ENCODE peak calls at places on chromosomes 4 and X, in four cellular contexts. One of them, this sample, is unnamed. For H3K36me3, the result is how much of the 10 kb centered on the place peaks cover.

GRCh38 chrX:41828821-41829220 is 94.5 kb downstream of the CASK start:
- DNase-seq in ovary: no peak
- DNase-seq in thyroid gland: no peak
- DNase-seq in lower lobe of right lung: no peak
- DNase-seq in this sample: no peak

GRCh38 chr4:162682651-162683050 is 484.0 kb downstream of the NAF1 start:
- DNase-seq in ovary: no peak
- DNase-seq in thyroid gland: no peak
- DNase-seq in lower lobe of right lung: no peak
- DNase-seq in this sample: no peak

GRCh38 chrX:68822641-68823410 is 6.0 kb upstream of the EFNB1 start:
- DNase-seq in lower lobe of right lung: no peak
- DNase-seq in ovary: peak
- DNase-seq in thyroid gland: peak
- DNase-seq in this sample: peak

GRCh38 chrX:109855501-109855900 is 122.4 kb upstream of the ACSL4 start:
- DNase-seq in thyroid gland: no peak
- DNase-seq in ovary: no peak
- DNase-seq in lower lobe of right lung: no peak
- DNase-seq in this sample: no peak

GRCh38 chr4:184237612-184238011 is 19.9 kb upstream of the ENPP6 start:
- DNase-seq in thyroid gland: no peak
- DNase-seq in lower lobe of right lung: no peak
- DNase-seq in ovary: no peak
- DNase-seq in this sample: no peak

GRCh38 chr4:113248320-113248719 is 198.9 kb downstream of the ANK2 start:
- DNase-seq in ovary: no peak
- DNase-seq in thyroid gland: no peak
- DNase-seq in lower lobe of right lung: no peak
- DNase-seq in this sample: no peak

GRCh38 chrX:115344885-115345653 is 55.6 kb downstream of the LUZP4 start:
- DNase-seq in ovary: peak
- DNase-seq in lower lobe of right lung: peak
- DNase-seq in thyroid gland: peak
- DNase-seq in this sample: peak

GRCh38 chr4:172982151-172982590 is 186.4 kb upstream of the GALNT7 start:
- DNase-seq in ovary: no peak
- DNase-seq in thyroid gland: peak
- DNase-seq in lower lobe of right lung: no peak
- DNase-seq in this sample: no peak

GRCh38 chrX:151982217-151982616 is 7.7 kb upstream of the GABRE start:
- DNase-seq in thyroid gland: no peak
- DNase-seq in ovary: no peak
- DNase-seq in lower lobe of right lung: no peak
- DNase-seq in this sample: no peak

GRCh38 chrX:150364347-150365050 is 1.4 kb downstream of the MAMLD1 start:
- DNase-seq in ovary: peak
- DNase-seq in lower lobe of right lung: peak
- DNase-seq in thyroid gland: peak
- DNase-seq in this sample: peak

GRCh38 chrX:9339603-9340569 is 125.0 kb upstream of the TBL1X start:
- DNase-seq in ovary: peak
- DNase-seq in thyroid gland: no peak
- DNase-seq in lower lobe of right lung: no peak
- DNase-seq in this sample: peak

GRCh38 chrX:133444196-133444595 is 28.9 kb upstream of the GPC4 start:
- DNase-seq in ovary: no peak
- DNase-seq in thyroid gland: no peak
- DNase-seq in lower lobe of right lung: no peak
- DNase-seq in this sample: no peak

GRCh38 chr4:168859100-168859499 is 151.0 kb downstream of the CBR4 start:
- DNase-seq in lower lobe of right lung: no peak
- DNase-seq in thyroid gland: no peak
- DNase-seq in ovary: no peak
- DNase-seq in this sample: no peak
- H3K36me3 ChIP-seq in lower lobe of right lung: under half
- H3K36me3 ChIP-seq in thyroid gland: under half
- H3K36me3 ChIP-seq in ovary: under half
- H3K36me3 ChIP-seq in this sample: under half

GRCh38 chr4:8321220-8321619 is 51.7 kb downstream of the HTRA3 start:
- DNase-seq in lower lobe of right lung: no peak
- DNase-seq in thyroid gland: no peak
- DNase-seq in ovary: no peak
- DNase-seq in this sample: no peak
- H3K27ac ChIP-seq in lower lobe of right lung: no peak
- H3K27ac ChIP-seq in thyroid gland: no peak
- H3K27ac ChIP-seq in ovary: no peak
- H3K27ac ChIP-seq in this sample: no peak

GRCh38 chr4:139984459-139984858 is 169.5 kb downstream of the MAML3 start:
- DNase-seq in lower lobe of right lung: no peak
- DNase-seq in ovary: no peak
- DNase-seq in thyroid gland: no peak
- DNase-seq in this sample: no peak
- TF ChIP-seq CTCF in lower lobe of right lung: no peak
- TF ChIP-seq CTCF in ovary: no peak
- TF ChIP-seq CTCF in thyroid gland: no peak
- TF ChIP-seq CTCF in this sample: no peak

GRCh38 chr4:109607976-109608375 is 47.9 kb downstream of the MCUB start:
- DNase-seq in ovary: no peak
- DNase-seq in lower lobe of right lung: no peak
- DNase-seq in thyroid gland: no peak
- DNase-seq in this sample: no peak
- H3K36me3 ChIP-seq in ovary: under half
- H3K36me3 ChIP-seq in lower lobe of right lung: under half
- H3K36me3 ChIP-seq in thyroid gland: under half
- H3K36me3 ChIP-seq in this sample: under half

GRCh38 chr4:8101213-8101781 is 57.3 kb downstream of the ABLIM2 start:
- DNase-seq in ovary: peak
- DNase-seq in thyroid gland: no peak
- DNase-seq in lower lobe of right lung: peak
- DNase-seq in this sample: peak

GRCh38 chr4:8102831-8103230 is 55.8 kb downstream of the ABLIM2 start:
- DNase-seq in lower lobe of right lung: no peak
- DNase-seq in ovary: no peak
- DNase-seq in thyroid gland: no peak
- DNase-seq in this sample: no peak

GRCh38 chr4:8099981-8100464 is 58.6 kb downstream of the ABLIM2 start:
- DNase-seq in lower lobe of right lung: no peak
- DNase-seq in thyroid gland: no peak
- DNase-seq in ovary: peak
- DNase-seq in this sample: peak

GRCh38 chr4:8101796-8102355 is 56.7 kb downstream of the ABLIM2 start:
- DNase-seq in thyroid gland: no peak
- DNase-seq in lower lobe of right lung: no peak
- DNase-seq in ovary: no peak
- DNase-seq in this sample: no peak

DNA sequence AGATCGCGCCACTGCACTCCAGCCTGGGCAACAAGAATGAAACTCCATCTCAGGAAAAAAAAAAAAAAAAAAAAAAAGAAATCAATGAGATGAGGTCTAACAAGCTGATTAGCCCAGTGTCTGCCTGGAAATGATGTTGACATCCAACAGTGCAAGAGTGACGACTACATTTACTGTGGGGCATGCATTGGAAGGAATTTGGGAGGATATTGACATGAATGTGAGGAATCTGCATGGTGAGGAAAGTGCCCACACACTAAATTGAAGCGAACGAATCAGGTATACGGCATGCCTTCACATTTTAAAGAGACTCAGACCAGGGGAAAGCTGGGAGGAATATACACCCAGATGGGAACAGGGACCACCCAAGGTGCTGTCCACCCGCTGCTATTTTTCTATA is 57.9 kb downstream of the ABLIM2 start:
- DNase-seq in lower lobe of right lung: no peak
- DNase-seq in ovary: no peak
- DNase-seq in thyroid gland: no peak
- DNase-seq in this sample: no peak
- H3K27ac ChIP-seq in lower lobe of right lung: no peak
- H3K27ac ChIP-seq in ovary: no peak
- H3K27ac ChIP-seq in thyroid gland: no peak
- H3K27ac ChIP-seq in this sample: no peak

DNA sequence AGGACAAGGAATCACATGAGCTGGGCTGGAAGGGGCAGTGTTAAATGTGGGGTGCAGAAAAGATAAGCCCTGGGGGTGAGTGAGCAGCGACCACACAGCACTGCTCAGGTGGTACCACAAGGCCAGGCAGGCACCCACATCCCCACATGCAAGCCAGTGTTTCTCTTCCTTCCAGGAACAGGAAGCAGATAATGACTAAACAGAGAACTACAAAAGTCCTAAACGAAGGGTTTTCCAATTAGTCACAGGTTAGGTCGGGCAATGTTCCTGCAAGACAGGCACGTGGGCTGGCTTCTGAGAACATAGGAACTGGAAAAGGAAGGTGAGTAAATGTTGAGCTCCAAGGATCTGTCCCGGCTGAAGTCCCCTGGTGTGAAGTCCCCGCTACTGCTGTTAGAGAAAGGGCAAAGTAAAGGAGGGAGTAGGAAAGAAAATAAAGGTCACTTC is 19.5 kb downstream of the RELL1 start:
- DNase-seq in thyroid gland: peak
- DNase-seq in ovary: no peak
- DNase-seq in lower lobe of right lung: no peak
- DNase-seq in this sample: peak
- TF ChIP-seq CTCF in thyroid gland: no peak
- TF ChIP-seq CTCF in ovary: no peak
- TF ChIP-seq CTCF in lower lobe of right lung: no peak
- TF ChIP-seq CTCF in this sample: peak

GRCh38 chr4:151129801-151130200 is 30.4 kb downstream of the RPS3A start:
- DNase-seq in thyroid gland: no peak
- DNase-seq in lower lobe of right lung: no peak
- DNase-seq in ovary: no peak
- DNase-seq in this sample: no peak

DNA sequence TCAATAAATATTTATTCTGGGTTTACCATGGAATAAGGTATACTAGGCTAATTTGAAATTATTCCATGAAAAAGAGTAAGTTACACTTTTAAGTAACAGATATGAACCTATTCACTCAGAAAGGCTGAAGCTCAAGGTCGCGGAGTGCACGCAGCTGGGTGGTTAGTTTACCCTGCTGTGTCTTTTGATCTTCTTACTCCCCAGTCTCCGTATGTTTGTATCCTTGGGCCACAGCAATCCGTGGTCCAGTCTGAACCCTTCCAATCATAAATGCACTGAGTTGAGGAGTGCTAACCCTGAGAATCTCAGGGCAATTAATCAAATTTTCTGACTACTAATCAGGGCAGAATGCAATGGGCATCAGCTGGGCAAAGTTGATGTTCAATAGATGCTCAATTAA is 33.9 kb downstream of the RPS3A start:
- DNase-seq in ovary: no peak
- DNase-seq in thyroid gland: no peak
- DNase-seq in lower lobe of right lung: no peak
- DNase-seq in this sample: no peak
- H3K36me3 ChIP-seq in ovary: under half
- H3K36me3 ChIP-seq in thyroid gland: under half
- H3K36me3 ChIP-seq in lower lobe of right lung: half or more
- H3K36me3 ChIP-seq in this sample: under half

DNA sequence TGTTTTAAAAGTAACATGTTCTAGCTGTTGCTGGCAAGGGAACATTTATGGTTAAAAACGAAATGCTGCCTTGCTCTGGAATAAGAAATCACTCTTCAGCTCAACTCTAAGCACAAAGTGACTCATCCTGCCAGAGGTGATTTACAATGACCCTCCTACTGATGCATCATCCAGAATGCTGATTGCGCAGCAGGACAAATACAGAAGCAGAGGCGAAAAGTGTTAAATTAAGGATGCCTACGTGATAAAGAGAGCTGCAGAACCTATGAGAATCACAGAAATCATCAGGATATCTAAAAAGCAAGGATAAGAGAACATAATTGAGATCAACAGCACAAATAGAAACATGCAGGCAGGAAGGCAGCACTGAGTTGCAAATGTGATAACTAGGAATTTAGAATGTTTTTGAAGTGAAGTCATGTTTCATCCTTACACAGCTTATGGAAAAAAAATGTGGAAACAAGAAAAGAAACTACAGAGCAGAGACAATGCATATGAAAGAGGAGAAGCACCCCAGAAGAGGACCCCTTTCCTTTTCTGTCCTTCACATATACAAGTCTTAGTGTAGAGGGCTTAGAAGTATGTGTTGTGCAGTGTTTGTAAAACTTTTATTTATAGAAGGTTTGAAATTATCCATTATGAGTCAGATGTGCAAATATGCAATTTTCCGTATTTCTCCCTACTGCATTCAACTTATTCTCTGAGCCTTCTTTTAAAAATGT is 188.4 kb downstream of the SLC7A11 start:
- DNase-seq in thyroid gland: no peak
- DNase-seq in lower lobe of right lung: no peak
- DNase-seq in ovary: no peak
- DNase-seq in this sample: peak
- H3K27ac ChIP-seq in thyroid gland: no peak
- H3K27ac ChIP-seq in lower lobe of right lung: no peak
- H3K27ac ChIP-seq in ovary: no peak
- H3K27ac ChIP-seq in this sample: no peak

This sample was measured in adrenal gland.